ENCODE peak calls at places on chromosome X, in seven cellular contexts. Q is RWPE2, H is psoas muscle, O is A549, D is stomach, N is tibial nerve, Z is AG04450. L is an unnamed sample.

GRCh38 chrX:118360429-118361125 is 14.7 kb downstream of the WDR44 start:
- DNase-seq in Q (no peak), H (no peak), O (no peak), D (no peak), N (no peak), Z (no peak), L (no peak)

GRCh38 chrX:68060506-68061205 is 372.6 kb downstream of the OPHN1 start:
- DNase-seq in Q (no peak), H (no peak), O (no peak), D (no peak), N (no peak), Z (no peak), L (no peak)

GRCh38 chrX:136687457-136687856 is 39.5 kb downstream of the CD40LG start:
- DNase-seq in Q (no peak), H (no peak), O (no peak), D (no peak), N (no peak), Z (no peak), L (no peak)

GRCh38 chrX:74118503-74118902 is 185.5 kb upstream of the ZCCHC13 start:
- DNase-seq in Q (no peak), H (no peak), O (no peak), D (no peak), N (no peak), Z (no peak), L (no peak)

GRCh38 chrX:17474892-17475291 is 99.9 kb downstream of the NHS start:
- DNase-seq in Q (no peak), H (no peak), O (peak; percentile 7), D (no peak), N (no peak), Z (no peak), L (no peak)

GRCh38 chrX:19285857-19286256 is 57.9 kb upstream of the PDHA1 start:
- DNase-seq in Q (no peak), H (no peak), O (no peak), D (no peak), N (no peak), Z (no peak), L (no peak)

GRCh38 chrX:115023139-115023538 is 5.7 kb upstream of the IL13RA2 start:
- DNase-seq in Q (no peak), H (no peak), O (peak; percentile 38), D (no peak), N (no peak), Z (peak; percentile 21), L (no peak)

GRCh38 chrX:136336623-136337022 is 35.9 kb downstream of the ADGRG4 start:
- DNase-seq in Q (no peak), H (no peak), O (peak; percentile 1), D (no peak), N (no peak), Z (no peak), L (no peak)

GRCh38 chrX:48468247-48468671 is 1.8 kb downstream of the SLC38A5 start:
- DNase-seq in Q (no peak), H (no peak), O (no peak), D (peak; percentile 43), N (no peak), Z (no peak), L (no peak)

GRCh38 chrX:16002185-16002584 is 121.2 kb upstream of the GRPR start:
- DNase-seq in Q (no peak), H (no peak), O (no peak), D (no peak), N (no peak), Z (no peak), L (no peak)

GRCh38 chrX:149487292-149487691 is 17.8 kb downstream of the IDS start:
- DNase-seq in Q (no peak), H (no peak), O (peak; percentile 33), D (no peak), N (no peak), Z (no peak), L (no peak)

GRCh38 chrX:46574941-46575381 is 1.4 kb downstream of the CHST7 start:
- DNase-seq in Q (no peak), H (no peak), O (no peak), D (peak; percentile 31), N (no peak), Z (no peak), L (peak; percentile 12)

GRCh38 chrX:46576458-46576857 is 2.9 kb downstream of the CHST7 start:
- DNase-seq in Q (no peak), H (no peak), O (no peak), D (no peak), N (no peak), Z (no peak), L (no peak)

GRCh38 chrX:46575991-46576392 is 2.4 kb downstream of the CHST7 start:
- DNase-seq in Q (no peak), H (peak; percentile 59), O (no peak), D (no peak), N (no peak), Z (no peak), L (no peak)

GRCh38 chrX:46574337-46574940 is 874 bp downstream of the CHST7 start:
- DNase-seq in Q (peak; percentile 60), H (peak; percentile 64), O (peak; percentile 48), D (no peak), N (no peak), Z (no peak), L (peak; percentile 21)

DNA sequence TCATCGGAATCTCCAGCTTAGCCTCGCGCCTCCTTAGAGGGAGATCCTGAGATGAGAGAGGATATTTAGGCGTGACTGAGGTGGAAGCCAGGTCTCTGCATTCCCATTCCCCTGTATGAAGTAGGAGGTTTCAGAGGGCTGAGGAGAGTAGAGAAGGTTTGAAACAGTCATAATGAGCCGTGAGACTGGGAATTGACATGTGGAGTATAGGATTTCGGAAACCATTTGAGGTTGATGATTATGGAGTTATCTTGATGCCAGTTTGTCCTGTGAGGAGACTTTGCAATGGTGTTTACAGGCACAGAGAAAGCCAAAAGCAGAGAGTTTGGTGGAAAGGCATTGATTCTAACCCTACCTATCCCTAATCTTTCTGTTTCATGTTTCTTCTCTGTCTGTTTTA is 2.0 kb downstream of the CHST7 start:
- DNase-seq in Q (no peak), H (no peak), O (no peak), D (no peak), N (no peak), Z (no peak), L (no peak)
- H3K27ac ChIP-seq in Q (peak overlapping the region; percentile 29), H (no peak overlapping the region), O (peak overlapping the region; percentile 7), D (peak overlapping the region; percentile 65), N (no peak overlapping the region), Z (no peak overlapping the region), L (no peak overlapping the region)

GRCh38 chrX:155953055-155953454 is 44.4 kb upstream of the IL9R start:
- DNase-seq in Q (no peak), H (no peak), O (no peak), D (no peak), N (no peak), Z (no peak), L (no peak)
- H3K9me3 ChIP-seq in Q (peaks cover 3% of the 10 kb centered on the region), H (no peaks in the 10 kb centered on the region), O (no peaks in the 10 kb centered on the region), D (no peaks in the 10 kb centered on the region), N (no peaks in the 10 kb centered on the region), Z (peaks cover 17% of the 10 kb centered on the region), L (no peaks in the 10 kb centered on the region)

DNA sequence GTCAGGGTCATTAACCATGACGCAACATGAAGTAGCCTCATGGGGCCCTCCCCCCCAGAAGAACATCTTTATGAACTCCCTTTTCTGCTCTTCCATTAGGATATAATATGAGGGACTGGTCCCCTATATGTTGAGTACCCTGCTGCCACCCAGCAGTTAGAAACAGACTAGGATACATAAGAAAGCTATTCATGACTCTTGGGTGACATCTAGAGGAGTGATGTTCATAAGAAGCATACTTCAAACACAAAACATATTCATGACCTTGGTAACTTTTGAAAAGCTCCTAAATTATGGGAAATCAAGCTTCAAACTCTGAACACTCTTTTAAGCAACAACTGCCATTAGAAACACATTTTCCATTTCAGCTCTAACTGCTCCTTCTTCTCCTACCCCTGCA is 155.2 kb upstream of the SPIN4 start:
- DNase-seq in Q (no peak), H (no peak), O (peak; percentile 37), D (no peak), N (no peak), Z (no peak), L (no peak)
- TF ChIP-seq CTCF in Q (peak; percentile 33), H (peak; percentile 42), O (peak; percentile 34), D (no peak), N (no peak), Z (peak; percentile 32), L (no peak)

GRCh38 chrX:153334654-153335295 is 822 bp downstream of the ZNF275 start:
- DNase-seq in Q (no peak), H (no peak), O (no peak), D (no peak), N (no peak), Z (no peak), L (no peak)
- H3K27ac ChIP-seq in Q (no peak overlapping the region), H (peak overlapping the region; percentile 66), O (peak overlapping the region; percentile 62), D (peak overlapping the region; percentile 80), N (no peak overlapping the region), Z (peak overlapping the region; percentile 21), L (peak overlapping the region; percentile 41)

GRCh38 chrX:152307936-152308335 is 143.2 kb downstream of the GABRA3 start:
- DNase-seq in Q (no peak), H (no peak), O (no peak), D (no peak), N (no peak), Z (no peak), L (no peak)

GRCh38 chrX:152306331-152306730 is 144.8 kb downstream of the GABRA3 start:
- DNase-seq in Q (no peak), H (no peak), O (no peak), D (no peak), N (no peak), Z (no peak), L (no peak)
- H3K9me3 ChIP-seq in Q (no peaks in the 10 kb centered on the region), H (no peaks in the 10 kb centered on the region), O (no peaks in the 10 kb centered on the region), D (peaks cover 19% of the 10 kb centered on the region), N (no peaks in the 10 kb centered on the region), Z (peaks cover 7% of the 10 kb centered on the region), L (no peaks in the 10 kb centered on the region)

L was measured in CD4-positive, alpha-beta T cell.